ENCODE peak calls at places on chromosomes 1 and 21, in nine cellular contexts. One of them, this sample, is unnamed.

GRCh38 chr1:93079685-93080141 is 630 bp downstream of the MTF2 start:
- DNase-seq in effector memory CD4-positive, alpha-beta T cell: peak
- DNase-seq in Right ventricle myocardium superior: no peak
- DNase-seq in AG20443: peak
- DNase-seq in BJ: no peak
- DNase-seq in occipital lobe: no peak
- DNase-seq in C1 segment of cervical spinal cord: peak
- DNase-seq in mucosa of descending colon: peak
- DNase-seq in activated CD8-positive, alpha-beta memory T cell treated with anti-CD3 and anti-CD28 coated beads, Interleukin-2, amount 50 U/mL, for 48 hours: peak
- DNase-seq in this sample: peak

GRCh38 chr1:70361727-70362413 is 7.3 kb upstream of the ANKRD13C start:
- DNase-seq in activated CD8-positive, alpha-beta memory T cell treated with anti-CD3 and anti-CD28 coated beads, Interleukin-2, amount 50 U/mL, for 48 hours: no peak
- DNase-seq in C1 segment of cervical spinal cord: no peak
- DNase-seq in BJ: no peak
- DNase-seq in AG20443: peak
- DNase-seq in mucosa of descending colon: no peak
- DNase-seq in Right ventricle myocardium superior: no peak
- DNase-seq in occipital lobe: no peak
- DNase-seq in effector memory CD4-positive, alpha-beta T cell: no peak
- DNase-seq in this sample: no peak

GRCh38 chr1:179785025-179785424 is 41.9 kb downstream of the FAM163A start:
- DNase-seq in AG20443: no peak
- DNase-seq in Right ventricle myocardium superior: no peak
- DNase-seq in effector memory CD4-positive, alpha-beta T cell: no peak
- DNase-seq in mucosa of descending colon: no peak
- DNase-seq in occipital lobe: no peak
- DNase-seq in activated CD8-positive, alpha-beta memory T cell treated with anti-CD3 and anti-CD28 coated beads, Interleukin-2, amount 50 U/mL, for 48 hours: no peak
- DNase-seq in C1 segment of cervical spinal cord: no peak
- DNase-seq in BJ: no peak
- DNase-seq in this sample: no peak

GRCh38 chr1:96313216-96313615 is 408.4 kb upstream of the PTBP2 start:
- DNase-seq in occipital lobe: no peak
- DNase-seq in effector memory CD4-positive, alpha-beta T cell: no peak
- DNase-seq in AG20443: peak
- DNase-seq in BJ: no peak
- DNase-seq in Right ventricle myocardium superior: no peak
- DNase-seq in activated CD8-positive, alpha-beta memory T cell treated with anti-CD3 and anti-CD28 coated beads, Interleukin-2, amount 50 U/mL, for 48 hours: no peak
- DNase-seq in C1 segment of cervical spinal cord: no peak
- DNase-seq in mucosa of descending colon: no peak
- DNase-seq in this sample: no peak

GRCh38 chr1:29356663-29357062 is 120.3 kb downstream of the PTPRU start:
- DNase-seq in occipital lobe: no peak
- DNase-seq in effector memory CD4-positive, alpha-beta T cell: no peak
- DNase-seq in Right ventricle myocardium superior: no peak
- DNase-seq in AG20443: no peak
- DNase-seq in C1 segment of cervical spinal cord: no peak
- DNase-seq in mucosa of descending colon: no peak
- DNase-seq in activated CD8-positive, alpha-beta memory T cell treated with anti-CD3 and anti-CD28 coated beads, Interleukin-2, amount 50 U/mL, for 48 hours: no peak
- DNase-seq in BJ: no peak
- DNase-seq in this sample: no peak

GRCh38 chr1:198986442-198986841 is 347.6 kb downstream of the PTPRC start:
- DNase-seq in BJ: no peak
- DNase-seq in activated CD8-positive, alpha-beta memory T cell treated with anti-CD3 and anti-CD28 coated beads, Interleukin-2, amount 50 U/mL, for 48 hours: no peak
- DNase-seq in effector memory CD4-positive, alpha-beta T cell: no peak
- DNase-seq in Right ventricle myocardium superior: no peak
- DNase-seq in AG20443: no peak
- DNase-seq in mucosa of descending colon: no peak
- DNase-seq in occipital lobe: no peak
- DNase-seq in C1 segment of cervical spinal cord: no peak
- DNase-seq in this sample: no peak

GRCh38 chr1:167995038-167995437 is 58.2 kb upstream of the MPC2 start:
- DNase-seq in Right ventricle myocardium superior: no peak
- DNase-seq in mucosa of descending colon: no peak
- DNase-seq in activated CD8-positive, alpha-beta memory T cell treated with anti-CD3 and anti-CD28 coated beads, Interleukin-2, amount 50 U/mL, for 48 hours: no peak
- DNase-seq in occipital lobe: no peak
- DNase-seq in C1 segment of cervical spinal cord: no peak
- DNase-seq in effector memory CD4-positive, alpha-beta T cell: no peak
- DNase-seq in AG20443: no peak
- DNase-seq in BJ: no peak
- DNase-seq in this sample: no peak

GRCh38 chr1:222326710-222327036 is 221.2 kb downstream of the HHIPL2 start:
- DNase-seq in activated CD8-positive, alpha-beta memory T cell treated with anti-CD3 and anti-CD28 coated beads, Interleukin-2, amount 50 U/mL, for 48 hours: no peak
- DNase-seq in C1 segment of cervical spinal cord: no peak
- DNase-seq in Right ventricle myocardium superior: no peak
- DNase-seq in effector memory CD4-positive, alpha-beta T cell: no peak
- DNase-seq in mucosa of descending colon: no peak
- DNase-seq in occipital lobe: no peak
- DNase-seq in BJ: no peak
- DNase-seq in AG20443: no peak
- DNase-seq in this sample: no peak

GRCh38 chr1:236422517-236422876 is 28.4 kb downstream of the EDARADD start:
- DNase-seq in mucosa of descending colon: no peak
- DNase-seq in Right ventricle myocardium superior: no peak
- DNase-seq in AG20443: no peak
- DNase-seq in BJ: no peak
- DNase-seq in activated CD8-positive, alpha-beta memory T cell treated with anti-CD3 and anti-CD28 coated beads, Interleukin-2, amount 50 U/mL, for 48 hours: peak
- DNase-seq in C1 segment of cervical spinal cord: no peak
- DNase-seq in effector memory CD4-positive, alpha-beta T cell: no peak
- DNase-seq in occipital lobe: no peak
- DNase-seq in this sample: no peak

GRCh38 chr1:154192476-154192875 is 576 bp upstream of the TPM3 start:
- DNase-seq in activated CD8-positive, alpha-beta memory T cell treated with anti-CD3 and anti-CD28 coated beads, Interleukin-2, amount 50 U/mL, for 48 hours: no peak
- DNase-seq in effector memory CD4-positive, alpha-beta T cell: no peak
- DNase-seq in C1 segment of cervical spinal cord: no peak
- DNase-seq in AG20443: no peak
- DNase-seq in mucosa of descending colon: no peak
- DNase-seq in Right ventricle myocardium superior: no peak
- DNase-seq in occipital lobe: no peak
- DNase-seq in BJ: no peak
- DNase-seq in this sample: no peak

GRCh38 chr1:184387871-184388670 is 1.2 kb downstream of the C1orf21 start:
- DNase-seq in BJ: peak
- DNase-seq in activated CD8-positive, alpha-beta memory T cell treated with anti-CD3 and anti-CD28 coated beads, Interleukin-2, amount 50 U/mL, for 48 hours: peak
- DNase-seq in C1 segment of cervical spinal cord: no peak
- DNase-seq in occipital lobe: peak
- DNase-seq in mucosa of descending colon: peak
- DNase-seq in Right ventricle myocardium superior: peak
- DNase-seq in AG20443: peak
- DNase-seq in effector memory CD4-positive, alpha-beta T cell: no peak
- DNase-seq in this sample: peak

GRCh38 chr1:176765608-176766007 is 302.6 kb downstream of the PAPPA2 start:
- DNase-seq in BJ: no peak
- DNase-seq in AG20443: no peak
- DNase-seq in Right ventricle myocardium superior: no peak
- DNase-seq in C1 segment of cervical spinal cord: no peak
- DNase-seq in occipital lobe: no peak
- DNase-seq in effector memory CD4-positive, alpha-beta T cell: no peak
- DNase-seq in activated CD8-positive, alpha-beta memory T cell treated with anti-CD3 and anti-CD28 coated beads, Interleukin-2, amount 50 U/mL, for 48 hours: no peak
- DNase-seq in mucosa of descending colon: no peak
- DNase-seq in this sample: no peak

GRCh38 chr1:44030606-44031050 is 634 bp downstream of the SLC6A9 start:
- DNase-seq in effector memory CD4-positive, alpha-beta T cell: no peak
- DNase-seq in mucosa of descending colon: no peak
- DNase-seq in AG20443: peak
- DNase-seq in occipital lobe: peak
- DNase-seq in activated CD8-positive, alpha-beta memory T cell treated with anti-CD3 and anti-CD28 coated beads, Interleukin-2, amount 50 U/mL, for 48 hours: peak
- DNase-seq in C1 segment of cervical spinal cord: peak
- DNase-seq in BJ: no peak
- DNase-seq in Right ventricle myocardium superior: peak
- DNase-seq in this sample: no peak

GRCh38 chr1:183841550-183841949 is 36.6 kb downstream of the RGL1 start:
- DNase-seq in occipital lobe: no peak
- DNase-seq in C1 segment of cervical spinal cord: no peak
- DNase-seq in activated CD8-positive, alpha-beta memory T cell treated with anti-CD3 and anti-CD28 coated beads, Interleukin-2, amount 50 U/mL, for 48 hours: no peak
- DNase-seq in AG20443: no peak
- DNase-seq in effector memory CD4-positive, alpha-beta T cell: no peak
- DNase-seq in Right ventricle myocardium superior: no peak
- DNase-seq in BJ: no peak
- DNase-seq in mucosa of descending colon: no peak
- DNase-seq in this sample: no peak

GRCh38 chr1:7515896-7516295 is 255.2 kb upstream of the VAMP3 start:
- DNase-seq in Right ventricle myocardium superior: peak
- DNase-seq in occipital lobe: no peak
- DNase-seq in BJ: no peak
- DNase-seq in activated CD8-positive, alpha-beta memory T cell treated with anti-CD3 and anti-CD28 coated beads, Interleukin-2, amount 50 U/mL, for 48 hours: no peak
- DNase-seq in AG20443: no peak
- DNase-seq in effector memory CD4-positive, alpha-beta T cell: no peak
- DNase-seq in C1 segment of cervical spinal cord: no peak
- DNase-seq in mucosa of descending colon: no peak
- DNase-seq in this sample: no peak

GRCh38 chr1:38584408-38585037 is 275.0 kb downstream of the RRAGC start:
- DNase-seq in activated CD8-positive, alpha-beta memory T cell treated with anti-CD3 and anti-CD28 coated beads, Interleukin-2, amount 50 U/mL, for 48 hours: peak
- DNase-seq in occipital lobe: no peak
- DNase-seq in Right ventricle myocardium superior: no peak
- DNase-seq in C1 segment of cervical spinal cord: no peak
- DNase-seq in effector memory CD4-positive, alpha-beta T cell: no peak
- DNase-seq in AG20443: no peak
- DNase-seq in mucosa of descending colon: no peak
- DNase-seq in BJ: no peak
- DNase-seq in this sample: no peak

GRCh38 chr1:166975361-166976129 is at the start of gene ILDR2:
- DNase-seq in BJ: no peak
- DNase-seq in activated CD8-positive, alpha-beta memory T cell treated with anti-CD3 and anti-CD28 coated beads, Interleukin-2, amount 50 U/mL, for 48 hours: peak
- DNase-seq in effector memory CD4-positive, alpha-beta T cell: peak
- DNase-seq in Right ventricle myocardium superior: peak
- DNase-seq in C1 segment of cervical spinal cord: peak
- DNase-seq in occipital lobe: peak
- DNase-seq in mucosa of descending colon: peak
- DNase-seq in AG20443: peak
- DNase-seq in this sample: peak

GRCh38 chr1:174995916-174996315 is 3.8 kb upstream of the CACYBP start:
- DNase-seq in mucosa of descending colon: no peak
- DNase-seq in activated CD8-positive, alpha-beta memory T cell treated with anti-CD3 and anti-CD28 coated beads, Interleukin-2, amount 50 U/mL, for 48 hours: no peak
- DNase-seq in occipital lobe: no peak
- DNase-seq in AG20443: no peak
- DNase-seq in BJ: no peak
- DNase-seq in C1 segment of cervical spinal cord: no peak
- DNase-seq in Right ventricle myocardium superior: no peak
- DNase-seq in effector memory CD4-positive, alpha-beta T cell: no peak
- DNase-seq in this sample: no peak

GRCh38 chr1:40662864-40663263 is 2.6 kb downstream of the RIMS3 start:
- DNase-seq in activated CD8-positive, alpha-beta memory T cell treated with anti-CD3 and anti-CD28 coated beads, Interleukin-2, amount 50 U/mL, for 48 hours: peak
- DNase-seq in AG20443: no peak
- DNase-seq in mucosa of descending colon: no peak
- DNase-seq in occipital lobe: no peak
- DNase-seq in Right ventricle myocardium superior: no peak
- DNase-seq in BJ: no peak
- DNase-seq in C1 segment of cervical spinal cord: no peak
- DNase-seq in effector memory CD4-positive, alpha-beta T cell: no peak
- DNase-seq in this sample: no peak

GRCh38 chr1:233919786-233920185 is 15.3 kb downstream of the SLC35F3 start:
- DNase-seq in occipital lobe: no peak
- DNase-seq in mucosa of descending colon: no peak
- DNase-seq in effector memory CD4-positive, alpha-beta T cell: no peak
- DNase-seq in activated CD8-positive, alpha-beta memory T cell treated with anti-CD3 and anti-CD28 coated beads, Interleukin-2, amount 50 U/mL, for 48 hours: no peak
- DNase-seq in Right ventricle myocardium superior: no peak
- DNase-seq in BJ: no peak
- DNase-seq in AG20443: no peak
- DNase-seq in C1 segment of cervical spinal cord: no peak
- DNase-seq in this sample: no peak

GRCh38 chr1:19809044-19809750 is 5.9 kb downstream of the RNF186 start:
- DNase-seq in occipital lobe: no peak
- DNase-seq in Right ventricle myocardium superior: no peak
- DNase-seq in AG20443: no peak
- DNase-seq in mucosa of descending colon: no peak
- DNase-seq in activated CD8-positive, alpha-beta memory T cell treated with anti-CD3 and anti-CD28 coated beads, Interleukin-2, amount 50 U/mL, for 48 hours: no peak
- DNase-seq in effector memory CD4-positive, alpha-beta T cell: no peak
- DNase-seq in BJ: no peak
- DNase-seq in C1 segment of cervical spinal cord: no peak
- DNase-seq in this sample: peak

GRCh38 chr21:43360441-43361126 is 66.3 kb downstream of the SIK1 start:
- DNase-seq in effector memory CD4-positive, alpha-beta T cell: no peak
- DNase-seq in activated CD8-positive, alpha-beta memory T cell treated with anti-CD3 and anti-CD28 coated beads, Interleukin-2, amount 50 U/mL, for 48 hours: no peak
- DNase-seq in BJ: no peak
- DNase-seq in occipital lobe: no peak
- DNase-seq in AG20443: no peak
- DNase-seq in C1 segment of cervical spinal cord: no peak
- DNase-seq in mucosa of descending colon: no peak
- DNase-seq in Right ventricle myocardium superior: no peak
- DNase-seq in this sample: no peak

GRCh38 chr1:113903496-113904291 is 905 bp downstream of the AP4B1 start:
- DNase-seq in Right ventricle myocardium superior: no peak
- DNase-seq in mucosa of descending colon: no peak
- DNase-seq in C1 segment of cervical spinal cord: no peak
- DNase-seq in occipital lobe: no peak
- DNase-seq in AG20443: no peak
- DNase-seq in effector memory CD4-positive, alpha-beta T cell: no peak
- DNase-seq in BJ: no peak
- DNase-seq in activated CD8-positive, alpha-beta memory T cell treated with anti-CD3 and anti-CD28 coated beads, Interleukin-2, amount 50 U/mL, for 48 hours: no peak
- DNase-seq in this sample: no peak

GRCh38 chr1:201061886-201062285 is 38.4 kb upstream of the KIF21B start:
- DNase-seq in occipital lobe: no peak
- DNase-seq in Right ventricle myocardium superior: peak
- DNase-seq in effector memory CD4-positive, alpha-beta T cell: no peak
- DNase-seq in C1 segment of cervical spinal cord: no peak
- DNase-seq in BJ: no peak
- DNase-seq in mucosa of descending colon: no peak
- DNase-seq in AG20443: no peak
- DNase-seq in activated CD8-positive, alpha-beta memory T cell treated with anti-CD3 and anti-CD28 coated beads, Interleukin-2, amount 50 U/mL, for 48 hours: no peak
- DNase-seq in this sample: no peak

GRCh38 chr1:206967096-206967851 is 3.0 kb downstream of the FCAMR start:
- DNase-seq in occipital lobe: no peak
- DNase-seq in AG20443: peak
- DNase-seq in C1 segment of cervical spinal cord: no peak
- DNase-seq in effector memory CD4-positive, alpha-beta T cell: no peak
- DNase-seq in activated CD8-positive, alpha-beta memory T cell treated with anti-CD3 and anti-CD28 coated beads, Interleukin-2, amount 50 U/mL, for 48 hours: no peak
- DNase-seq in BJ: no peak
- DNase-seq in mucosa of descending colon: no peak
- DNase-seq in Right ventricle myocardium superior: no peak
- DNase-seq in this sample: no peak

GRCh38 chr1:7375329-7375728 is 395.8 kb upstream of the VAMP3 start:
- DNase-seq in BJ: no peak
- DNase-seq in AG20443: no peak
- DNase-seq in activated CD8-positive, alpha-beta memory T cell treated with anti-CD3 and anti-CD28 coated beads, Interleukin-2, amount 50 U/mL, for 48 hours: no peak
- DNase-seq in occipital lobe: no peak
- DNase-seq in mucosa of descending colon: no peak
- DNase-seq in Right ventricle myocardium superior: no peak
- DNase-seq in effector memory CD4-positive, alpha-beta T cell: no peak
- DNase-seq in C1 segment of cervical spinal cord: no peak
- DNase-seq in this sample: no peak

GRCh38 chr1:58013237-58013636 is 533.3 kb downstream of the OMA1 start:
- DNase-seq in activated CD8-positive, alpha-beta memory T cell treated with anti-CD3 and anti-CD28 coated beads, Interleukin-2, amount 50 U/mL, for 48 hours: no peak
- DNase-seq in occipital lobe: no peak
- DNase-seq in effector memory CD4-positive, alpha-beta T cell: no peak
- DNase-seq in mucosa of descending colon: no peak
- DNase-seq in Right ventricle myocardium superior: no peak
- DNase-seq in AG20443: no peak
- DNase-seq in BJ: no peak
- DNase-seq in C1 segment of cervical spinal cord: no peak
- DNase-seq in this sample: no peak

GRCh38 chr1:110200666-110201065 is 9.4 kb upstream of the KCNC4 start:
- DNase-seq in mucosa of descending colon: no peak
- DNase-seq in occipital lobe: peak
- DNase-seq in BJ: no peak
- DNase-seq in activated CD8-positive, alpha-beta memory T cell treated with anti-CD3 and anti-CD28 coated beads, Interleukin-2, amount 50 U/mL, for 48 hours: no peak
- DNase-seq in AG20443: peak
- DNase-seq in effector memory CD4-positive, alpha-beta T cell: no peak
- DNase-seq in C1 segment of cervical spinal cord: no peak
- DNase-seq in Right ventricle myocardium superior: no peak
- DNase-seq in this sample: no peak

GRCh38 chr21:15063821-15064575 is 802 bp downstream of the NRIP1 start:
- DNase-seq in mucosa of descending colon: peak
- DNase-seq in C1 segment of cervical spinal cord: peak
- DNase-seq in BJ: no peak
- DNase-seq in AG20443: peak
- DNase-seq in occipital lobe: peak
- DNase-seq in effector memory CD4-positive, alpha-beta T cell: peak
- DNase-seq in activated CD8-positive, alpha-beta memory T cell treated with anti-CD3 and anti-CD28 coated beads, Interleukin-2, amount 50 U/mL, for 48 hours: peak
- DNase-seq in Right ventricle myocardium superior: peak
- DNase-seq in this sample: peak

GRCh38 chr1:153742411-153743142 is 14.7 kb downstream of the INTS3 start:
- DNase-seq in AG20443: no peak
- DNase-seq in occipital lobe: no peak
- DNase-seq in effector memory CD4-positive, alpha-beta T cell: no peak
- DNase-seq in BJ: no peak
- DNase-seq in C1 segment of cervical spinal cord: no peak
- DNase-seq in Right ventricle myocardium superior: no peak
- DNase-seq in mucosa of descending colon: no peak
- DNase-seq in activated CD8-positive, alpha-beta memory T cell treated with anti-CD3 and anti-CD28 coated beads, Interleukin-2, amount 50 U/mL, for 48 hours: no peak
- DNase-seq in this sample: peak

GRCh38 chr1:156749429-156750118 is 1.9 kb downstream of the HDGF start:
- DNase-seq in BJ: no peak
- DNase-seq in Right ventricle myocardium superior: peak
- DNase-seq in mucosa of descending colon: peak
- DNase-seq in occipital lobe: no peak
- DNase-seq in activated CD8-positive, alpha-beta memory T cell treated with anti-CD3 and anti-CD28 coated beads, Interleukin-2, amount 50 U/mL, for 48 hours: no peak
- DNase-seq in AG20443: no peak
- DNase-seq in effector memory CD4-positive, alpha-beta T cell: no peak
- DNase-seq in C1 segment of cervical spinal cord: no peak
- DNase-seq in this sample: no peak

This sample was measured in pancreas.